ENCODE peak calls at places on chromosomes 6 and 20, in eight cellular contexts. H is fibroblast of lung, Q is mesenchymal stem cell, E is SK-N-SH, I is neural progenitor cell, U is HCT116, C is PC-3, G is trophoblast cell. P is an unnamed sample.

GRCh38 chr6:45807610-45808009 is 208.1 kb downstream of the CLIC5 start:
- DNase-seq in H (no peak), Q (no peak), E (no peak), I (no peak), U (no peak), C (no peak), G (no peak), P (no peak)

GRCh38 chr6:114707081-114707480 is 364.3 kb upstream of the HS3ST5 start:
- DNase-seq in H (no peak), Q (no peak), E (no peak), I (peak), U (no peak), C (no peak), G (no peak), P (no peak)

GRCh38 chr20:52923123-52923543 is 49.0 kb upstream of the TSHZ2 start:
- DNase-seq in H (peak), Q (peak), E (no peak), I (peak), U (no peak), C (peak), G (peak), P (peak)

GRCh38 chr6:10369896-10370295 is 45.0 kb downstream of the TFAP2A start:
- DNase-seq in H (no peak), Q (peak), E (no peak), I (no peak), U (no peak), C (peak), G (peak), P (no peak)

GRCh38 chr6:166497087-166497899 is 89.2 kb downstream of the RAMACL start:
- DNase-seq in H (no peak), Q (peak), E (no peak), I (no peak), U (no peak), C (no peak), G (peak), P (no peak)

GRCh38 chr20:19849341-19850189 is 91.5 kb downstream of the RIN2 start:
- DNase-seq in H (peak), Q (no peak), E (no peak), I (no peak), U (no peak), C (no peak), G (no peak), P (no peak)

GRCh38 chr6:155530219-155530834 is 74.7 kb upstream of the NOX3 start:
- DNase-seq in H (peak), Q (peak), E (peak), I (peak), U (peak), C (peak), G (no peak), P (no peak)

GRCh38 chr20:46312075-46312944 is 4.0 kb upstream of the CDH22 start:
- DNase-seq in H (no peak), Q (no peak), E (peak), I (peak), U (no peak), C (no peak), G (no peak), P (no peak)

GRCh38 chr6:106525885-106526280 is 103.4 kb downstream of the RTN4IP1 start:
- DNase-seq in H (no peak), Q (no peak), E (no peak), I (no peak), U (no peak), C (no peak), G (no peak), P (no peak)

GRCh38 chr20:64256282-64256947 is 867 bp downstream of the PCMTD2 start:
- DNase-seq in H (peak), Q (no peak), E (no peak), I (peak), U (no peak), C (no peak), G (no peak), P (no peak)

GRCh38 chr6:96520851-96521115 is 823 bp upstream of the UFL1 start:
- DNase-seq in H (no peak), Q (peak), E (no peak), I (no peak), U (no peak), C (no peak), G (no peak), P (no peak)

GRCh38 chr6:158686311-158686710 is 36.5 kb downstream of the SYTL3 start:
- DNase-seq in H (no peak), Q (no peak), E (no peak), I (no peak), U (no peak), C (peak), G (no peak), P (peak)

GRCh38 chr6:154218336-154218735 is 138.3 kb downstream of the IPCEF1 start:
- DNase-seq in H (no peak), Q (no peak), E (no peak), I (no peak), U (no peak), C (no peak), G (no peak), P (no peak)

GRCh38 chr6:160583805-160584204 is 80.3 kb downstream of the LPA start:
- DNase-seq in H (no peak), Q (no peak), E (no peak), I (no peak), U (no peak), C (peak), G (no peak), P (no peak)

GRCh38 chr6:17226269-17226668 is 54.9 kb upstream of the RBM24 start:
- DNase-seq in H (no peak), Q (no peak), E (no peak), I (no peak), U (no peak), C (no peak), G (no peak), P (no peak)

GRCh38 chr6:106520711-106521367 is 108.5 kb downstream of the RTN4IP1 start:
- DNase-seq in H (no peak), Q (no peak), E (no peak), I (no peak), U (no peak), C (no peak), G (no peak), P (no peak)

GRCh38 chr6:12288844-12289654 is 1.1 kb upstream of the EDN1 start:
- DNase-seq in H (peak), Q (peak), E (peak), I (peak), U (peak), C (peak), G (peak), P (peak)

GRCh38 chr20:60407011-60407771 is 449.0 kb downstream of the CDH26 start:
- DNase-seq in H (no peak), Q (no peak), E (no peak), I (no peak), U (no peak), C (no peak), G (no peak), P (no peak)

GRCh38 chr6:16236648-16237199 is 1.7 kb upstream of the GMPR start:
- DNase-seq in H (peak), Q (peak), E (no peak), I (no peak), U (no peak), C (peak), G (no peak), P (no peak)

GRCh38 chr6:97077380-97077779 is 152.9 kb downstream of the KLHL32 start:
- DNase-seq in H (no peak), Q (no peak), E (no peak), I (peak), U (no peak), C (no peak), G (no peak), P (no peak)

GRCh38 chr20:8073024-8073832 is 53.7 kb upstream of the TMX4 start:
- DNase-seq in H (peak), Q (peak), E (no peak), I (no peak), U (no peak), C (peak), G (peak), P (peak)

GRCh38 chr6:34917626-34918285 is 28.7 kb downstream of the ANKS1A start:
- DNase-seq in H (no peak), Q (no peak), E (no peak), I (no peak), U (no peak), C (no peak), G (no peak), P (no peak)

GRCh38 chr6:156427345-156427744 is 349.8 kb upstream of the ARID1B start:
- DNase-seq in H (peak), Q (peak), E (no peak), I (no peak), U (no peak), C (peak), G (peak), P (peak)

GRCh38 chr6:13579911-13580310 is 5.5 kb downstream of the SIRT5 start:
- DNase-seq in H (no peak), Q (no peak), E (no peak), I (no peak), U (no peak), C (no peak), G (no peak), P (no peak)

GRCh38 chr6:46381579-46381978 is 109.7 kb downstream of the RCAN2 start:
- DNase-seq in H (no peak), Q (no peak), E (no peak), I (no peak), U (no peak), C (no peak), G (no peak), P (no peak)

GRCh38 chr20:51085761-51086160 is 62.9 kb upstream of the KCNG1 start:
- DNase-seq in H (no peak), Q (no peak), E (no peak), I (no peak), U (peak), C (no peak), G (no peak), P (no peak)

GRCh38 chr20:40265872-40266533 is 423.0 kb downstream of the MAFB start:
- DNase-seq in H (peak), Q (peak), E (peak), I (peak), U (no peak), C (peak), G (no peak), P (peak)

GRCh38 chr6:10659697-10660348 is 34.6 kb downstream of the C6orf52 start:
- DNase-seq in H (no peak), Q (peak), E (peak), I (peak), U (no peak), C (no peak), G (peak), P (no peak)

GRCh38 chr20:38550274-38550673 is 30.7 kb upstream of the ADIG start:
- DNase-seq in H (no peak), Q (no peak), E (no peak), I (peak), U (no peak), C (peak), G (no peak), P (no peak)

GRCh38 chr20:37007898-37008649 is 56.6 kb upstream of the SAMHD1 start:
- DNase-seq in H (peak), Q (peak), E (peak), I (no peak), U (no peak), C (peak), G (no peak), P (no peak)

GRCh38 chr20:24382775-24383174 is 86.7 kb upstream of the SYNDIG1 start:
- DNase-seq in H (no peak), Q (no peak), E (peak), I (no peak), U (no peak), C (no peak), G (no peak), P (no peak)

GRCh38 chr6:32700391-32701040 is 34.1 kb upstream of the HLA-DQB1 start:
- DNase-seq in H (peak), Q (peak), E (peak), I (peak), U (peak), C (peak), G (peak), P (peak)

GRCh38 chr6:17470953-17471335 is 77.5 kb downstream of the CAP2 start:
- DNase-seq in H (peak), Q (peak), E (no peak), I (no peak), U (no peak), C (peak), G (peak), P (no peak)

GRCh38 chr6:11964729-11965128 is 47.4 kb upstream of the HIVEP1 start:
- DNase-seq in H (no peak), Q (no peak), E (no peak), I (no peak), U (no peak), C (no peak), G (no peak), P (no peak)

GRCh38 chr6:167401525-167402194 is 76.8 kb downstream of the TTLL2 start:
- DNase-seq in H (no peak), Q (no peak), E (no peak), I (no peak), U (no peak), C (no peak), G (no peak), P (no peak)

GRCh38 chr6:8947900-8948299 is 512.6 kb upstream of the SLC35B3 start:
- DNase-seq in H (no peak), Q (no peak), E (no peak), I (no peak), U (no peak), C (no peak), G (no peak), P (no peak)

GRCh38 chr6:127514396-127515227 is 4.5 kb downstream of the MTCL3 start:
- DNase-seq in H (peak), Q (peak), E (peak), I (peak), U (no peak), C (no peak), G (no peak), P (no peak)

GRCh38 chr6:39421383-39422225 is 99.1 kb upstream of the KCNK16 start:
- DNase-seq in H (no peak), Q (peak), E (no peak), I (no peak), U (no peak), C (no peak), G (no peak), P (no peak)

GRCh38 chr20:5735845-5736530 is 14.2 kb upstream of the SHLD1 start:
- DNase-seq in H (peak), Q (peak), E (no peak), I (peak), U (no peak), C (no peak), G (no peak), P (no peak)

DNA sequence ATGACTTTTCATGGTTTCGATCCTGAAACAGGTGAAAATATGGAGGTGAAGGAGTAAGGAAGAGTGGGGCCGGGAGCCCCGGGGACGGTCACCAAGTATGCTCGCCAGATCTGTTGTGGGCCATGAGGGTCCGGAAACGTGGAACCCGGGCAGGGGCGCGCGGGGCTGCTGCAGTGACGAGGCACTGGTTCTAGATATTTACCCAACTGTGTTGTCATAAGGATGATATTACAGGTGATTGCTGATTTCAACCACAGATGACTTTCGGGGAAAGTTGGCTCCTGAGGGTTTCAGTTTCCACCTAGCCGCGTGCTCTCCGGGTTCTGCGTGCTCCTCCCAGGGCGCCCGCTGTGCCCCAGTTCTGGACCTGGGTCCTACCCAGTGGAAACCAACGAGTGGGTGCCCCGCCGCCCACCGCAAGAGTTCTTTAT is 12.2 kb downstream of the RAET1G start:
- DNase-seq in H (no peak), Q (no peak), E (no peak), I (no peak), U (no peak), C (no peak), G (no peak), P (no peak)
- H2AFZ ChIP-seq in H (no peak), Q (no peak), E (no peak), I (no peak), U (no peak), C (no peak), G (no peak), P (no peak)

DNA sequence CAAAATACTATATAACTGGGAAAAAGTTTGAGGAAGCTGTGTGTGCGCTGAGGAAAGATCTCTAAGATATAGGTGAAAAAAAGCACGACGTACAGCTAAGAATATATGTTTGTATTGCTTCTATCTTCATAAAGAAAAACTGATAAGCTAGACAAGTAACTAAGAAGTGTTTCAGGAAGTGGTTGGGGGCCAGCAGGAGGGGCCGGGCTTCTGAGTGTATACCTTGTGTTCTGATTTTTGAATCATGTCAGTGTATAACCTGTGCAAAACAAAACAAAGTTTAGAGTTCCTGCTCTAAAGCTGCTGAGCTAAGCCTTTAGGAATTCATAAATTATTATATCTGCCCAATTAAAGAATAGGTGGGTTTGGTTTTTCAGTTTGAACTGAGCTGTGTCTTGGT is 7.9 kb upstream of the OSER1 start:
- DNase-seq in H (no peak), Q (no peak), E (no peak), I (no peak), U (no peak), C (no peak), G (no peak), P (no peak)
- H2AFZ ChIP-seq in H (no peak), Q (no peak), E (no peak), I (no peak), U (no peak), C (no peak), G (no peak), P (no peak)

GRCh38 chr6:95087394-95088097 is 489.8 kb upstream of the MANEA start:
- DNase-seq in H (peak), Q (peak), E (peak), I (no peak), U (peak), C (peak), G (no peak), P (peak)
- H2AFZ ChIP-seq in H (no peak), Q (no peak), E (no peak), I (no peak), U (peak), C (no peak), G (no peak), P (no peak)

GRCh38 chr6:136127856-136128255 is 122.3 kb downstream of the MTFR2 start:
- DNase-seq in H (no peak), Q (no peak), E (no peak), I (no peak), U (no peak), C (no peak), G (no peak), P (peak)
- H2AFZ ChIP-seq in H (no peak), Q (no peak), E (no peak), I (no peak), U (no peak), C (no peak), G (no peak), P (no peak)